ENCODE peak calls at places on chromosomes 7 and 10, in seven cellular contexts. C is stomach; N is naive thymus-derived CD4-positive, alpha-beta T cell; V is tibial artery; U is BE2C; B is mammary epithelial cell; Z is right lobe of liver. J is an unnamed sample.

GRCh38 chr10:131211965-131212619 is 99.4 kb downstream of the TCERG1L start:
- DNase-seq in C (peak; percentile 10), N (no peak), V (no peak), U (no peak), B (no peak), Z (no peak), J (no peak)

GRCh38 chr7:17680943-17681351 is 259.3 kb downstream of the SNX13 start:
- DNase-seq in C (no peak), N (no peak), V (no peak), U (no peak), B (peak; percentile 61), Z (no peak), J (peak; percentile 5)

GRCh38 chr7:44823266-44823781 is 24.6 kb downstream of the H2AZ2 start:
- DNase-seq in C (no peak), N (no peak), V (no peak), U (no peak), B (no peak), Z (no peak), J (no peak)

GRCh38 chr7:40733111-40733510 is 598.3 kb downstream of the SUGCT start:
- DNase-seq in C (no peak), N (no peak), V (no peak), U (no peak), B (no peak), Z (no peak), J (no peak)

GRCh38 chr10:24894309-24894708 is 58.1 kb downstream of the PRTFDC1 start:
- DNase-seq in C (no peak), N (no peak), V (no peak), U (no peak), B (no peak), Z (no peak), J (no peak)

GRCh38 chr7:5083291-5083690 is 37.6 kb downstream of the RBAK start:
- DNase-seq in C (no peak), N (no peak), V (no peak), U (peak; percentile 71), B (no peak), Z (no peak), J (no peak)

GRCh38 chr10:74306227-74306982 is 155.4 kb downstream of the ADK start:
- DNase-seq in C (no peak), N (no peak), V (no peak), U (no peak), B (no peak), Z (no peak), J (no peak)

GRCh38 chr10:133260895-133261725 is 15.6 kb downstream of the ADAM8 start:
- DNase-seq in C (peak; percentile 57), N (peak; percentile 81), V (peak; percentile 82), U (peak; percentile 46), B (no peak), Z (peak; percentile 61), J (peak; percentile 69)

GRCh38 chr10:126468876-126469643 is 80.8 kb upstream of the ADAM12 start:
- DNase-seq in C (no peak), N (no peak), V (no peak), U (no peak), B (no peak), Z (no peak), J (peak; percentile 65)

GRCh38 chr7:133207687-133208086 is 45.2 kb upstream of the EXOC4 start:
- DNase-seq in C (no peak), N (no peak), V (no peak), U (no peak), B (no peak), Z (no peak), J (no peak)

GRCh38 chr7:17021205-17021604 is 139.4 kb upstream of the AGR3 start:
- DNase-seq in C (peak; percentile 30), N (no peak), V (no peak), U (no peak), B (peak; percentile 93), Z (no peak), J (no peak)

GRCh38 chr10:70830185-70830584 is 14.4 kb downstream of the SGPL1 start:
- DNase-seq in C (no peak), N (no peak), V (no peak), U (no peak), B (peak; percentile 72), Z (no peak), J (no peak)

GRCh38 chr7:51314041-51314440 is 2.6 kb downstream of the COBL start:
- DNase-seq in C (no peak), N (no peak), V (no peak), U (no peak), B (no peak), Z (no peak), J (no peak)

GRCh38 chr7:51314726-51315125 is 1.9 kb downstream of the COBL start:
- DNase-seq in C (peak; percentile 33), N (no peak), V (no peak), U (no peak), B (no peak), Z (no peak), J (no peak)

GRCh38 chr7:51315393-51316261 is 982 bp downstream of the COBL start:
- DNase-seq in C (peak; percentile 58), N (no peak), V (no peak), U (no peak), B (peak; percentile 36), Z (peak; percentile 77), J (no peak)

GRCh38 chr7:51311166-51311565 is 5.4 kb downstream of the COBL start:
- DNase-seq in C (no peak), N (no peak), V (no peak), U (no peak), B (no peak), Z (no peak), J (no peak)

DNA sequence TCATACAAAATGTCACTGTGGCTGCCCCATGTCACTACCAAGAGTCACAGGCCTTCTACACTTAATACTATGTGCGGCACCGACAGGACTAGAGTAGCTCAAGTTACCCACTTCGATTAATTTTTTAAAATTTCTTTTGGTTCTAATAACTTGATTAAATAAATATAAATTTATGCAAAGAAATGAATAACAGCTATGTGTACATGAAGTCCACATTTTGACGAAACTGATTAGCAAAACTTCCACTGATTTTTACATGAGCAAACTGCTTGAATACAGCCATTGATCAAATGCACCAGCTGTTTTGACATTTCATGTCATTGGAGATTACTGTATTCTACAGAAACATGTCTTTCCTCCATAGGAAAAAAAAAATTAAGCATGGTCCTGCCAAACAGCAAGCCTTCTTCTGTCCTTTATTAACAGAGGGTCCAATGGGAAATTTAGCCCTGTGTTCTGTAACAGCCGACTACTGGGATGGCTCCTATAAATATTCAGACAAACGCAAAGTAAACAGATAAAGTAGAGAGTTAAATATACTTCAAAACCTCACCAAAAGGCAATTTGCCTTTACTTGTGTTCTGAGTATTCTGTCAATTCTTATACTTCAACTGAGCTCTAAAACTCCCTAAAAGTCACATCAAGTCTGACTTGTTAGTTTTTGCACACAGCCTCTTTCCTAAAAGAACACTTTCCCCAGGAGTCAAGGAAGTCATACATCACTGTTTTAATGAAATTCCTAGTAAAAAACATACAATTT is 3.2 kb downstream of the COBL start:
- DNase-seq in C (no peak), N (no peak), V (no peak), U (no peak), B (no peak), Z (no peak), J (no peak)
- H3K4me1 ChIP-seq in C (peaks cover 6% of the 10 kb centered on the region), N (no peaks in the 10 kb centered on the region), V (peaks cover 14% of the 10 kb centered on the region), U (no peaks in the 10 kb centered on the region), B (peaks cover 14% of the 10 kb centered on the region), Z (peaks cover 40% of the 10 kb centered on the region), J (no peaks in the 10 kb centered on the region)

DNA sequence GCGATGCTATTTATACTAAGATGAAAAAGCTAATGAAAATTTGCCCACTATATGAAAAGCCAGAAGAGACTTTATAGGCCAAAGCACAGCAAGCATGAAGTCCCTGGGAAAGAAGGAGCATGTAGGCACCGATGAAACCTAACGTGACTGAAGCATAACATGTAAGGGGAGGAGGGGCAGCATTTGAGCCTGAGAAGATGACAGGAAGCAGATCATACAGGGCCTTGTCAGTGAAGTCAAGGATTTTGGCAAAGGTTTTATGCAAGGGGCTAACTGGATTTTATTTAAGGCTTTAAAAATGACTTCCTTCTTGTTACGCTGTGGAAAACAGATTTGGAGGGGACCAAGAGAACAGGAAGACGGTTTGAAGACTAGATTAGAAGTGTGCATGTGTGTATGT is 744.0 kb downstream of the PHTF2 start:
- DNase-seq in C (no peak), N (no peak), V (no peak), U (no peak), B (no peak), Z (no peak), J (no peak)
- H3K36me3 ChIP-seq in C (no peaks in the 10 kb centered on the region), N (no peaks in the 10 kb centered on the region), V (no peaks in the 10 kb centered on the region), U (no peaks in the 10 kb centered on the region), B (no peaks in the 10 kb centered on the region), Z (no peaks in the 10 kb centered on the region), J (no peaks in the 10 kb centered on the region)

GRCh38 chr7:2105917-2106316 is 126.8 kb downstream of the MAD1L1 start:
- DNase-seq in C (no peak), N (no peak), V (no peak), U (peak; percentile 79), B (no peak), Z (no peak), J (no peak)

GRCh38 chr7:2104716-2105115 is 128.0 kb downstream of the MAD1L1 start:
- DNase-seq in C (no peak), N (no peak), V (no peak), U (peak; percentile 30), B (no peak), Z (no peak), J (no peak)

GRCh38 chr7:2104107-2104710 is 128.5 kb downstream of the MAD1L1 start:
- DNase-seq in C (peak; percentile 67), N (peak; percentile 70), V (peak; percentile 91), U (peak; percentile 96), B (no peak), Z (peak; percentile 79), J (peak; percentile 44)

GRCh38 chr7:2106506-2106905 is 126.2 kb downstream of the MAD1L1 start:
- DNase-seq in C (no peak), N (no peak), V (no peak), U (no peak), B (no peak), Z (no peak), J (no peak)

DNA sequence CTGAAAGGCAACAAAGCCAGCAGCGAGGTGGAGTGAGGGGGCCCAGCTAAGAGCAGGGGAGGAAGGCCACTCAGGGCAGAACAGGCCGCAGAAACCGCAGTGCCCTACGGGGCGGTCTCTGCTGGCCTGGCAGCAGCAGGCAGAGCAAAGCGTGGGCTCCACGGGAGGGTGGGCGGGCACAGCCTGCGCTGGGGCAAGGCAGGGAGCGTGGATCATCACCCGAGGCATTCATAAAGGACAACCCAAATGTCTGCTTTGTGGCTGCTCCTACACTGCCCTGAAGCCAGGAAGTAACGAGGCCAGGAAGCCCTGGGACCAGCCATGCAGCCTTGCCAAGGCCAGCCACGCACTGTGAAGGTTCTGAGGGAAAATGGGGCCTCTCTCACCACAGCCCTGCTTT is 127.5 kb downstream of the MAD1L1 start:
- DNase-seq in C (no peak), N (no peak), V (no peak), U (no peak), B (no peak), Z (no peak), J (no peak)
- H3K4me1 ChIP-seq in C (peaks cover 13% of the 10 kb centered on the region), N (peaks cover 4% of the 10 kb centered on the region), V (peaks cover 8% of the 10 kb centered on the region), U (peaks cover 57% of the 10 kb centered on the region), B (peaks cover 30% of the 10 kb centered on the region), Z (no peaks in the 10 kb centered on the region), J (peaks cover 14% of the 10 kb centered on the region)

GRCh38 chr10:103417601-103418000 is 21.2 kb downstream of the PDCD11 start:
- DNase-seq in C (no peak), N (no peak), V (no peak), U (no peak), B (no peak), Z (no peak), J (no peak)
- H3K36me3 ChIP-seq in C (peaks cover 99% of the 10 kb centered on the region), N (peaks cover 94% of the 10 kb centered on the region), V (peaks cover 98% of the 10 kb centered on the region), U (peaks cover 87% of the 10 kb centered on the region), B (peaks cover 59% of the 10 kb centered on the region), Z (peaks cover 70% of the 10 kb centered on the region), J (peaks cover 87% of the 10 kb centered on the region)